ENCODE peak calls at places on chromosomes 16 and 17, in four cellular contexts. One of them, this sample, is unnamed.

GRCh38 chr17:50347087-50347893 is 1.4 kb downstream of the XYLT2 start:
- DNase-seq in cardiac muscle cell: no peak
- DNase-seq in Panc1: no peak
- DNase-seq in right atrium auricular region: no peak
- DNase-seq in this sample: no peak

GRCh38 chr17:77420804-77421634 is 280.2 kb downstream of the SEC14L1 start:
- DNase-seq in cardiac muscle cell: peak
- DNase-seq in Panc1: no peak
- DNase-seq in right atrium auricular region: no peak
- DNase-seq in this sample: peak

GRCh38 chr17:47072881-47073280 is 93.8 kb upstream of the RPRML start:
- DNase-seq in cardiac muscle cell: no peak
- DNase-seq in Panc1: no peak
- DNase-seq in right atrium auricular region: no peak
- DNase-seq in this sample: peak

GRCh38 chr16:50778284-50779163 is 36.6 kb downstream of the CYLD start:
- DNase-seq in cardiac muscle cell: no peak
- DNase-seq in Panc1: no peak
- DNase-seq in right atrium auricular region: no peak
- DNase-seq in this sample: no peak

GRCh38 chr16:69306031-69306430 is 5.1 kb upstream of the VPS4A start:
- DNase-seq in cardiac muscle cell: no peak
- DNase-seq in Panc1: no peak
- DNase-seq in right atrium auricular region: no peak
- DNase-seq in this sample: no peak

GRCh38 chr17:62597920-62598319 is 29.6 kb upstream of the MRC2 start:
- DNase-seq in cardiac muscle cell: no peak
- DNase-seq in Panc1: no peak
- DNase-seq in right atrium auricular region: no peak
- DNase-seq in this sample: no peak

GRCh38 chr16:51773051-51773450 is 622.0 kb upstream of the SALL1 start:
- DNase-seq in cardiac muscle cell: no peak
- DNase-seq in Panc1: no peak
- DNase-seq in right atrium auricular region: no peak
- DNase-seq in this sample: no peak

GRCh38 chr17:73401911-73402310 is 90.1 kb upstream of the CDC42EP4 start:
- DNase-seq in cardiac muscle cell: peak
- DNase-seq in Panc1: no peak
- DNase-seq in right atrium auricular region: no peak
- DNase-seq in this sample: peak

GRCh38 chr16:13708361-13708760 is 211.6 kb upstream of the ERCC4 start:
- DNase-seq in cardiac muscle cell: no peak
- DNase-seq in Panc1: no peak
- DNase-seq in right atrium auricular region: no peak
- DNase-seq in this sample: no peak

GRCh38 chr17:6924121-6924676 is 71.7 kb upstream of the ALOX12 start:
- DNase-seq in cardiac muscle cell: no peak
- DNase-seq in Panc1: no peak
- DNase-seq in right atrium auricular region: no peak
- DNase-seq in this sample: no peak

GRCh38 chr17:64355536-64356303 is 34.9 kb downstream of the PECAM1 start:
- DNase-seq in cardiac muscle cell: no peak
- DNase-seq in Panc1: no peak
- DNase-seq in right atrium auricular region: no peak
- DNase-seq in this sample: no peak

GRCh38 chr16:20931066-20931465 is 30.5 kb downstream of the LYRM1 start:
- DNase-seq in cardiac muscle cell: no peak
- DNase-seq in Panc1: no peak
- DNase-seq in right atrium auricular region: no peak
- DNase-seq in this sample: no peak

GRCh38 chr16:11100239-11100750 is 155.7 kb downstream of the SOCS1 start:
- DNase-seq in cardiac muscle cell: peak
- DNase-seq in Panc1: no peak
- DNase-seq in right atrium auricular region: peak
- DNase-seq in this sample: peak

GRCh38 chr16:87874639-87875472 is 5.5 kb upstream of the SLC7A5 start:
- DNase-seq in cardiac muscle cell: no peak
- DNase-seq in Panc1: no peak
- DNase-seq in right atrium auricular region: no peak
- DNase-seq in this sample: no peak

GRCh38 chr16:80040814-80041213 is 440.3 kb upstream of the MAF start:
- DNase-seq in cardiac muscle cell: no peak
- DNase-seq in Panc1: no peak
- DNase-seq in right atrium auricular region: no peak
- DNase-seq in this sample: no peak

GRCh38 chr17:48047113-48047740 is 932 bp upstream of the NFE2L1 start:
- DNase-seq in cardiac muscle cell: no peak
- DNase-seq in Panc1: no peak
- DNase-seq in right atrium auricular region: no peak
- DNase-seq in this sample: no peak

GRCh38 chr16:85611455-85612190 is 1.5 kb upstream of the GSE1 start:
- DNase-seq in cardiac muscle cell: peak
- DNase-seq in Panc1: no peak
- DNase-seq in right atrium auricular region: peak
- DNase-seq in this sample: peak

GRCh38 chr17:2975469-2975958 is 87.9 kb downstream of the OR1D5 start:
- DNase-seq in cardiac muscle cell: no peak
- DNase-seq in Panc1: no peak
- DNase-seq in right atrium auricular region: no peak
- DNase-seq in this sample: no peak

GRCh38 chr17:63419949-63420867 is 25.9 kb downstream of the CYB561 start:
- DNase-seq in cardiac muscle cell: no peak
- DNase-seq in Panc1: no peak
- DNase-seq in right atrium auricular region: no peak
- DNase-seq in this sample: no peak

GRCh38 chr17:77366558-77367245 is 225.9 kb downstream of the SEC14L1 start:
- DNase-seq in cardiac muscle cell: no peak
- DNase-seq in Panc1: no peak
- DNase-seq in right atrium auricular region: no peak
- DNase-seq in this sample: peak

GRCh38 chr17:66214893-66215528 is 14.2 kb downstream of the APOH start:
- DNase-seq in cardiac muscle cell: no peak
- DNase-seq in Panc1: no peak
- DNase-seq in right atrium auricular region: no peak
- DNase-seq in this sample: no peak

GRCh38 chr17:1005361-1005946 is 8.5 kb downstream of the TIMM22 start:
- DNase-seq in cardiac muscle cell: no peak
- DNase-seq in Panc1: no peak
- DNase-seq in right atrium auricular region: no peak
- DNase-seq in this sample: peak

GRCh38 chr16:12737563-12737962 is 66.1 kb downstream of the CPPED1 start:
- DNase-seq in cardiac muscle cell: no peak
- DNase-seq in Panc1: no peak
- DNase-seq in right atrium auricular region: no peak
- DNase-seq in this sample: no peak

GRCh38 chr16:53034306-53034705 is 18.4 kb downstream of the CHD9NB start:
- DNase-seq in cardiac muscle cell: no peak
- DNase-seq in Panc1: no peak
- DNase-seq in right atrium auricular region: no peak
- DNase-seq in this sample: no peak

GRCh38 chr17:46896991-46897390 is 26.0 kb upstream of the GOSR2 start:
- DNase-seq in cardiac muscle cell: no peak
- DNase-seq in Panc1: no peak
- DNase-seq in right atrium auricular region: no peak
- DNase-seq in this sample: no peak

GRCh38 chr16:66927012-66927436 is 1.7 kb upstream of the RRAD start:
- DNase-seq in cardiac muscle cell: no peak
- DNase-seq in Panc1: no peak
- DNase-seq in right atrium auricular region: no peak
- DNase-seq in this sample: peak

GRCh38 chr17:67942810-67943209 is 53.5 kb downstream of the C17orf58 start:
- DNase-seq in cardiac muscle cell: peak
- DNase-seq in Panc1: no peak
- DNase-seq in right atrium auricular region: no peak
- DNase-seq in this sample: no peak

GRCh38 chr16:3074860-3075545 is 9.6 kb downstream of the IL32 start:
- DNase-seq in cardiac muscle cell: no peak
- DNase-seq in Panc1: no peak
- DNase-seq in right atrium auricular region: no peak
- DNase-seq in this sample: no peak

GRCh38 chr17:70308619-70309018 is 139.3 kb downstream of the KCNJ2 start:
- DNase-seq in cardiac muscle cell: no peak
- DNase-seq in Panc1: no peak
- DNase-seq in right atrium auricular region: no peak
- DNase-seq in this sample: no peak

GRCh38 chr17:4175921-4176802 is 33.2 kb downstream of the CYB5D2 start:
- DNase-seq in cardiac muscle cell: peak
- DNase-seq in Panc1: no peak
- DNase-seq in right atrium auricular region: no peak
- DNase-seq in this sample: peak

GRCh38 chr16:16073884-16074781 is 124.7 kb downstream of the ABCC1 start:
- DNase-seq in cardiac muscle cell: peak
- DNase-seq in Panc1: no peak
- DNase-seq in right atrium auricular region: no peak
- DNase-seq in this sample: peak

GRCh38 chr16:50836121-50836541 is 94.2 kb downstream of the CYLD start:
- DNase-seq in cardiac muscle cell: no peak
- DNase-seq in Panc1: no peak
- DNase-seq in right atrium auricular region: no peak
- DNase-seq in this sample: no peak

GRCh38 chr17:77846531-77847085 is 111.9 kb upstream of the TNRC6C start:
- DNase-seq in cardiac muscle cell: no peak
- DNase-seq in Panc1: no peak
- DNase-seq in right atrium auricular region: no peak
- DNase-seq in this sample: no peak

GRCh38 chr17:76558210-76559095 is 18.6 kb downstream of the PRCD start:
- DNase-seq in cardiac muscle cell: no peak
- DNase-seq in Panc1: no peak
- DNase-seq in right atrium auricular region: no peak
- DNase-seq in this sample: peak

GRCh38 chr17:82947051-82947991 is 107.5 kb upstream of the ZNF750 start:
- DNase-seq in cardiac muscle cell: no peak
- DNase-seq in Panc1: no peak
- DNase-seq in right atrium auricular region: no peak
- DNase-seq in this sample: no peak

GRCh38 chr16:80993293-80993691 is 13.4 kb downstream of the CMC2 start:
- DNase-seq in cardiac muscle cell: peak
- DNase-seq in Panc1: no peak
- DNase-seq in right atrium auricular region: no peak
- DNase-seq in this sample: peak

GRCh38 chr17:60577147-60577925 is 22.7 kb upstream of the PPM1D start:
- DNase-seq in cardiac muscle cell: no peak
- DNase-seq in Panc1: no peak
- DNase-seq in right atrium auricular region: no peak
- DNase-seq in this sample: no peak

GRCh38 chr17:60248618-60249516 is 99.1 kb downstream of the CA4 start:
- DNase-seq in cardiac muscle cell: no peak
- DNase-seq in Panc1: no peak
- DNase-seq in right atrium auricular region: no peak
- DNase-seq in this sample: peak

DNA sequence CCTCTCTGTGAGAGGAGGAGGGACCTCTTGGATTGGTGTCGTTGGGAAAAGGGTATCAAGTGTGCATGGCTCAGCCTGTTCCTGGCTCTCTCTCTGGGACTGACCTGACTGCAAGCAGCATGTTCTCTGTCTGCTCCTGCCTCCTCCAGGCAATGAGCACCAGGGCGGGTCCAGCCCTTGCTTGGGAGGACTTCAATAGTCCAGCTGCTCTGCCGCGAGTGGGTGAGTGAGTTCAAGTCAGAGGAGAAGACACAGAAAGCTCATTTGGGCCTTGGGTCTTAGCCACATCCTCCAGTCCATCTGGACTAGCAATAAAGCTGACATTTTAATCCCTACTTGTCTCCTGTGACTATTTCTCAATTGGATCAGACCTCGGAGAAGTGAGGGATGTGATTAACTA is 25.2 kb upstream of the TNS4 start:
- DNase-seq in cardiac muscle cell: no peak
- DNase-seq in Panc1: no peak
- DNase-seq in right atrium auricular region: no peak
- DNase-seq in this sample: no peak
- TF ChIP-seq CTCF in cardiac muscle cell: no peak
- TF ChIP-seq CTCF in Panc1: no peak
- TF ChIP-seq CTCF in right atrium auricular region: no peak
- TF ChIP-seq CTCF in this sample: no peak

GRCh38 chr17:8062807-8063483 is 24.1 kb downstream of the ALOX15B start:
- DNase-seq in cardiac muscle cell: no peak
- DNase-seq in Panc1: no peak
- DNase-seq in right atrium auricular region: no peak
- DNase-seq in this sample: no peak
- H3K4me3 ChIP-seq in cardiac muscle cell: no peak
- H3K4me3 ChIP-seq in Panc1: no peak
- H3K4me3 ChIP-seq in right atrium auricular region: no peak
- H3K4me3 ChIP-seq in this sample: no peak

GRCh38 chr17:80827646-80828643 is 163.7 kb upstream of the CHMP6 start:
- DNase-seq in cardiac muscle cell: no peak
- DNase-seq in Panc1: no peak
- DNase-seq in right atrium auricular region: no peak
- DNase-seq in this sample: peak

GRCh38 chr17:80829166-80829813 is 162.4 kb upstream of the CHMP6 start:
- DNase-seq in cardiac muscle cell: no peak
- DNase-seq in Panc1: no peak
- DNase-seq in right atrium auricular region: no peak
- DNase-seq in this sample: no peak

GRCh38 chr17:80826346-80826954 is 165.2 kb upstream of the CHMP6 start:
- DNase-seq in cardiac muscle cell: no peak
- DNase-seq in Panc1: no peak
- DNase-seq in right atrium auricular region: no peak
- DNase-seq in this sample: no peak

GRCh38 chr17:80825471-80826345 is 165.9 kb upstream of the CHMP6 start:
- DNase-seq in cardiac muscle cell: no peak
- DNase-seq in Panc1: no peak
- DNase-seq in right atrium auricular region: no peak
- DNase-seq in this sample: no peak

GRCh38 chr17:80826955-80827645 is 164.5 kb upstream of the CHMP6 start:
- DNase-seq in cardiac muscle cell: no peak
- DNase-seq in Panc1: no peak
- DNase-seq in right atrium auricular region: peak
- DNase-seq in this sample: peak
- TF ChIP-seq CTCF in cardiac muscle cell: peak
- TF ChIP-seq CTCF in Panc1: no peak
- TF ChIP-seq CTCF in right atrium auricular region: peak
- TF ChIP-seq CTCF in this sample: peak

GRCh38 chr17:59000022-59000421 is 106.7 kb downstream of the TRIM37 start:
- DNase-seq in cardiac muscle cell: no peak
- DNase-seq in Panc1: no peak
- DNase-seq in right atrium auricular region: no peak
- DNase-seq in this sample: no peak

GRCh38 chr17:59002848-59003247 is 103.8 kb downstream of the TRIM37 start:
- DNase-seq in cardiac muscle cell: no peak
- DNase-seq in Panc1: no peak
- DNase-seq in right atrium auricular region: no peak
- DNase-seq in this sample: no peak

GRCh38 chr17:58998871-58999270 is 107.8 kb downstream of the TRIM37 start:
- DNase-seq in cardiac muscle cell: no peak
- DNase-seq in Panc1: no peak
- DNase-seq in right atrium auricular region: no peak
- DNase-seq in this sample: no peak

GRCh38 chr17:59002126-59002525 is 104.6 kb downstream of the TRIM37 start:
- DNase-seq in cardiac muscle cell: no peak
- DNase-seq in Panc1: no peak
- DNase-seq in right atrium auricular region: no peak
- DNase-seq in this sample: no peak

GRCh38 chr17:59001158-59001814 is 105.4 kb downstream of the TRIM37 start:
- DNase-seq in cardiac muscle cell: no peak
- DNase-seq in Panc1: no peak
- DNase-seq in right atrium auricular region: peak
- DNase-seq in this sample: peak
- H3K4me3 ChIP-seq in cardiac muscle cell: no peak
- H3K4me3 ChIP-seq in Panc1: no peak
- H3K4me3 ChIP-seq in right atrium auricular region: no peak
- H3K4me3 ChIP-seq in this sample: peak